ENCODE peak calls at places on chromosomes 1 and 21, in six cellular contexts. A, T, Y, N, Z and K are unnamed samples.

GRCh38 chr1:65840683-65841082 is 48.0 kb downstream of the PDE4B start:
- DNase-seq in A (no peak), T (no peak), Y (no peak), N (no peak), Z (no peak), K (no peak)

GRCh38 chr1:220432408-220432807 is 95.5 kb upstream of the MARK1 start:
- DNase-seq in A (no peak), T (no peak), Y (no peak), N (no peak), Z (no peak), K (no peak)

GRCh38 chr1:41633764-41634163 is 149.3 kb upstream of the EDN2 start:
- DNase-seq in A (no peak), T (peak; percentile 62), Y (no peak), N (no peak), Z (no peak), K (no peak)

GRCh38 chr1:214449371-214449770 is 102.0 kb downstream of the PTPN14 start:
- DNase-seq in A (no peak), T (no peak), Y (no peak), N (no peak), Z (no peak), K (no peak)

GRCh38 chr1:226736001-226736907 is 2.8 kb downstream of the ITPKB start:
- DNase-seq in A (no peak), T (no peak), Y (no peak), N (peak; percentile 19), Z (no peak), K (no peak)

GRCh38 chr1:25017436-25018109 is 87.5 kb upstream of the RUNX3 start:
- DNase-seq in A (no peak), T (no peak), Y (peak; percentile 72), N (no peak), Z (no peak), K (peak; percentile 45)

GRCh38 chr1:115210302-115210711 is 121.0 kb upstream of the TSPAN2 start:
- DNase-seq in A (no peak), T (no peak), Y (no peak), N (no peak), Z (no peak), K (no peak)

GRCh38 chr1:228066891-228067654 is 15.4 kb upstream of the ARF1 start:
- DNase-seq in A (no peak), T (no peak), Y (no peak), N (no peak), Z (peak; percentile 44), K (no peak)

GRCh38 chr1:204041232-204041767 is 31.6 kb upstream of the SOX13 start:
- DNase-seq in A (no peak), T (peak; percentile 37), Y (no peak), N (no peak), Z (peak; percentile 48), K (peak; percentile 37)

GRCh38 chr1:151537112-151537511 is 3.0 kb upstream of the TUFT1 start:
- DNase-seq in A (no peak), T (peak; percentile 42), Y (peak; percentile 96), N (no peak), Z (no peak), K (no peak)

GRCh38 chr21:44533891-44534627 is 5.9 kb downstream of the KRTAP10-1 start:
- DNase-seq in A (no peak), T (no peak), Y (no peak), N (peak; percentile 8), Z (peak; percentile 53), K (no peak)

GRCh38 chr21:43191521-43191920 is 22.7 kb downstream of the CRYAA start:
- DNase-seq in A (no peak), T (no peak), Y (no peak), N (no peak), Z (peak; percentile 53), K (no peak)

DNA sequence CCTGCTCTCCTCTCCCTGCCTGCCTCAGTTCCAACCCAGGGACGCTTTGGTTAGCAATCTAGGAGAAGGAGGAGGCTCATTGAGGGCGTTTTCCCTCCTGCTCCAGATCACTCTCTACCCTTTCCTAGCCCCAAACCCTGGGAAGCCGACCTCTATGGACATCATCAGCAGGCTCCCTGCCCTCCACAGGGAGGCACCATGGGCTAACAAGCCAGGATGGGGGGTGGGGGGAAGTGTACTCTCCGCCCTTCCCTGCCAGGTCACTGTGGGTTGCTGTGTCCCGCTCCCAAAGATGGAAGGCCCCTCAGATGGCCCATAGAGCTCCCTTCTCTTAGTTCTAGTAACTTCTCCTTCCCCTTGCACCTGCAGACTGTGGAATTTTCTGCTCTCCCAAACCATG is 35.7 kb downstream of the KCND3 start:
- DNase-seq in A (no peak), T (no peak), Y (no peak), N (no peak), Z (no peak), K (no peak)
- TF ChIP-seq CTCF in A (no peak), T (no peak), Y (no peak), N (no peak), Z (no peak), K (no peak)

GRCh38 chr1:27548136-27548853 is 55.6 kb downstream of the AHDC1 start:
- DNase-seq in A (no peak), T (no peak), Y (no peak), N (no peak), Z (no peak), K (no peak)
- TF ChIP-seq CTCF in A (no peak), T (no peak), Y (no peak), N (no peak), Z (no peak), K (no peak)

DNA sequence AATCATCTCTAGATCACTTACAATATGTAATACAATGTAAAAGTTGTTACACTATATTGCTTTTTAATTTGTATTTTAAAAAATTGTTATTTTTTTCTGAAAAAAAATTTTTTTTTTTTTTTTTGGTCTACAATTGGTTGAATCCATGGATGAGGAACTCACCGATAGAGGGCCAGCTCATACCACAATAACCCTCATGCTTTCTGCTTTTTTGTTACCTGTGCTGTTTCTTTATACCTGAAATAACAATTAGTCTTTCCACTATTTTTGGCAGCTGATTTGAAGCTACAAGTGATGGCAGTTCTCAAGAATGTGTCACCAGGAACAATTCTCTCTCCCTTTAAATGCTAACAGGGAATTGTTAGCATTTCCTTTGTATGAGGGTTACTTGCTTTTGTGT is 12.0 kb downstream of the SMG7 start:
- DNase-seq in A (no peak), T (no peak), Y (no peak), N (no peak), Z (no peak), K (no peak)
- TF ChIP-seq CTCF in A (peak; percentile 54), T (no peak), Y (no peak), N (no peak), Z (no peak), K (no peak)

DNA sequence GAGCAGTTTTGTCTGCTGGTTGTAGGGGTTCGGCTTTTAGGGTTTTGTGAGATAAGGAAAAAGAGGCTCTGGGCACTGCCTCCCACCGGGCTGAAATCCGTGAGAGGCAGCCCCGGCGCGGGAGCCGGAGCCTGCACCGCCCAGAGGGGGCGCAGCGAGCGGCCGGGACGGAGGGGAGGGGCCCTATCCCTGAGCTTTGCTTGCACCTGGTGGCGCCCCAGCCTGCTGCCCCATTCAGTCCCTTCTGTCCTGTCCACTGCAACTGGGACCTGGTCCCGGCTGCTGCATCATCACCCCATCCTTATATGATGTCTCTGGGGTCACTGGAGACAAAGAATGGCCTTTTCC is 512 bp upstream of the KCNJ6 start:
- DNase-seq in A (peak; percentile 61), T (peak; percentile 29), Y (no peak), N (peak; percentile 34), Z (no peak), K (peak; percentile 72)
- TF ChIP-seq CTCF in A (peak; percentile 10), T (no peak), Y (peak; percentile 14), N (peak; percentile 43), Z (no peak), K (peak; percentile 39)